ENCODE peak calls at places on chromosomes 7 and 10, in six cellular contexts. V is right lobe of liver, A is K562, M is GM12891, P is erythroblast, J is NB4. B is an unnamed sample.

GRCh38 chr10:86300399-86300925 is 66.1 kb downstream of the GRID1 start:
- DNase-seq in V (no peak), A (no peak), M (no peak), P (no peak), J (no peak), B (no peak)

GRCh38 chr7:15495170-15495569 is 66.6 kb downstream of the AGMO start:
- DNase-seq in V (no peak), A (no peak), M (no peak), P (no peak), J (no peak), B (no peak)

GRCh38 chr10:26890956-26891355 is 30.2 kb upstream of the ABI1 start:
- DNase-seq in V (no peak), A (peak), M (peak), P (peak), J (peak), B (no peak)

GRCh38 chr7:571096-572012 is 51.7 kb upstream of the PDGFA start:
- DNase-seq in V (no peak), A (no peak), M (no peak), P (no peak), J (no peak), B (no peak)

GRCh38 chr7:92402920-92403759 is 44.1 kb upstream of the GATAD1 start:
- DNase-seq in V (no peak), A (no peak), M (no peak), P (no peak), J (no peak), B (no peak)

GRCh38 chr10:128927389-128927788 is 539.7 kb upstream of the MGMT start:
- DNase-seq in V (no peak), A (no peak), M (no peak), P (no peak), J (no peak), B (no peak)

GRCh38 chr10:7210516-7210915 is 200.3 kb downstream of the SFMBT2 start:
- DNase-seq in V (no peak), A (no peak), M (no peak), P (no peak), J (no peak), B (no peak)

GRCh38 chr7:156673454-156673853 is 32.9 kb downstream of the RNF32 start:
- DNase-seq in V (no peak), A (no peak), M (no peak), P (no peak), J (no peak), B (no peak)

GRCh38 chr7:54664235-54665228 is 94.5 kb downstream of the SEC61G start:
- DNase-seq in V (peak), A (peak), M (peak), P (no peak), J (peak), B (peak)

GRCh38 chr10:110368002-110368401 is 63.3 kb upstream of the SMNDC1 start:
- DNase-seq in V (no peak), A (peak), M (no peak), P (no peak), J (no peak), B (no peak)

GRCh38 chr7:77979219-77979618 is 180.6 kb downstream of the PHTF2 start:
- DNase-seq in V (no peak), A (peak), M (no peak), P (no peak), J (no peak), B (peak)
- TF ChIP-seq POLR2A in V (no peak), A (no peak), M (no peak), P (no peak), J (no peak), B (no peak)

GRCh38 chr7:95605275-95605674 is 9.0 kb upstream of the PDK4 start:
- DNase-seq in V (no peak), A (no peak), M (no peak), P (no peak), J (no peak), B (no peak)

GRCh38 chr7:95611224-95611623 is 14.9 kb upstream of the PDK4 start:
- DNase-seq in V (no peak), A (no peak), M (no peak), P (no peak), J (no peak), B (no peak)

GRCh38 chr7:95607477-95608010 is 11.2 kb upstream of the PDK4 start:
- DNase-seq in V (no peak), A (no peak), M (no peak), P (no peak), J (no peak), B (no peak)

GRCh38 chr7:95609277-95609971 is 13.1 kb upstream of the PDK4 start:
- DNase-seq in V (no peak), A (no peak), M (no peak), P (peak), J (no peak), B (no peak)

GRCh38 chr7:95608344-95609173 is 12.2 kb upstream of the PDK4 start:
- DNase-seq in V (peak), A (peak), M (no peak), P (peak), J (peak), B (peak)
- TF ChIP-seq POLR2A in V (peak), A (no peak), M (no peak), P (no peak), J (no peak), B (no peak)

GRCh38 chr7:3436746-3437145 is 135.7 kb downstream of the SDK1 start:
- DNase-seq in V (no peak), A (no peak), M (no peak), P (no peak), J (no peak), B (peak)
- TF ChIP-seq POLR2A in V (no peak), A (no peak), M (no peak), P (no peak), J (no peak), B (no peak)

GRCh38 chr7:151276651-151277590 is 28.4 kb upstream of the SMARCD3 start:
- DNase-seq in V (no peak), A (peak), M (peak), P (peak), J (peak), B (peak)
- TF ChIP-seq POLR2A in V (no peak), A (no peak), M (no peak), P (no peak), J (peak), B (peak)

GRCh38 chr10:3925184-3925583 is 140.2 kb upstream of the KLF6 start:
- DNase-seq in V (no peak), A (no peak), M (no peak), P (no peak), J (no peak), B (no peak)

GRCh38 chr10:3923033-3923432 is 138.0 kb upstream of the KLF6 start:
- DNase-seq in V (no peak), A (no peak), M (no peak), P (no peak), J (no peak), B (no peak)

GRCh38 chr10:3926268-3926667 is 141.3 kb upstream of the KLF6 start:
- DNase-seq in V (no peak), A (no peak), M (no peak), P (no peak), J (no peak), B (no peak)

GRCh38 chr10:3926675-3927525 is 141.9 kb upstream of the KLF6 start:
- DNase-seq in V (no peak), A (peak), M (no peak), P (peak), J (no peak), B (no peak)

DNA sequence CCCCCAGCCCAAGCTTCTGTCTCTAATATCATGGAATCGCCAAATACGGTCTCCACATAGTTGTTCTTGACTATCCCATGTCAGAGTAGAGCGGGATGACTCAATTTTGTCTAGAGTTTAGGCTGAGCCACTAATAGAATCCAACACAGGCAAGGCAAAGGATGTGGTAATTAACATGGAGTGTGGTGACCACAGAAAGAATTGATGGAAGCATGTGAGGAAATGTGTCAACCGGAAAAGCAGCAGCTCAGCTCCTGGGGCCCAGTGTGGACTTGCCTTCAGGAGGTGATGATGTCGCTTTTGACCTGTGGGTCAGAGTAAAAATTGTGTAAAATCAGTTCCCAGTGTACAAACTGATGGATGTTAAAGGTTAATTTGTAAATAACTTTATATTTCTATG is 139.3 kb upstream of the KLF6 start:
- DNase-seq in V (no peak), A (no peak), M (no peak), P (no peak), J (no peak), B (peak)
- TF ChIP-seq POLR2A in V (no peak), A (no peak), M (no peak), P (no peak), J (no peak), B (no peak)

GRCh38 chr7:103344453-103345149 is at the start of gene DNAJC2:
- DNase-seq in V (peak), A (peak), M (peak), P (peak), J (peak), B (peak)
- TF ChIP-seq POLR2A in V (peak), A (peak), M (peak), P (peak), J (peak), B (peak)

GRCh38 chr7:129825554-129826267 is 127.0 kb downstream of the UBE2H start:
- DNase-seq in V (peak), A (peak), M (peak), P (peak), J (peak), B (peak)
- TF ChIP-seq POLR2A in V (no peak), A (no peak), M (no peak), P (no peak), J (no peak), B (peak)

DNA sequence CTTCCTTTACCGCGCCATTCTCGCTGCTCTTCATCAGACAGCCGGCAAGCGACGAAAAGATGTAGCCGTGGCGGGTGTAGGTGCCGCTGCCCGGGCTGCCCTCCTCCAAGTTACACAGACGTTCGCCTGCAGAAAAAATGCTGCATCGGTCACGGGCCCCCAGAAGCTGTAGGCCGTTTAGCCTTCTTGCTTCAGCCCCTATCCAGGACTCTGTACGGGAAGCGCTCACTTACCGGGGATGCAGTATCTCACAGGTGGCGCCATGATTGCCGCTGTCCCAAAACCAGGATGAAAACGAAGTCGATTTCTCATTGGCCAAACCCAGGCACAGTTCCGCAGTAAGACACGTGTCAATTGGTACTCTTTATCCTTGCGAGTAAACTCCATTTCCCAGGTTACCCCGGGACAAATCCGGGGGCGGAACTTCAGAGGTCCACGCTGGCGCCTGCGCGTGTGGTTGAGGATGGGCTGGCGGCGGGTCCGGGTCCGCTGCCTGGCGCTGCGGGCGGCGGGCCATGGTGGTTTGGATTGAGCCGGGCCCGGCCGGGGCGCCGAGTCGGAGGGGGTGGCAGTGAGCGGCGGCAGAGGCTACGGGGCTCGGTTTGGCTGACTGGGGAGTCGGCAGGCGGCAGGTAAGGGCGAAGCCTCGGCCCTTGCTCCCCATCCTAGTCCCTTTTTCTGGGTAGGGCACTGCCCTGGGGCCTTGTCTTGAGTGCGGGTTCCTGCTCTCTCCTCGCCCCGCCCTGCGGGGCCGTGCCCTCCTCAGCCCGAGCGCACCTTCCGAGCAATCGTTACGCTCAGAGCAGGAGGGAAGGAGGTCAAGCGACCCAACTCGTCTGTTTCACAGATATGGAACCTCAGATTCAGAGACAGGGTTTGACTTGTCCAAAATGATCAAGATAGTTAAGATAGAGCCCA is at the start of the genes EXOSC1 and ZDHHC16:
- DNase-seq in V (peak), A (peak), M (peak), P (peak), J (peak), B (peak)
- TF ChIP-seq POLR2A in V (peak), A (peak), M (peak), P (peak), J (peak), B (peak)

GRCh38 chr10:29412452-29413004 is 123.7 kb downstream of the LYZL1 start:
- DNase-seq in V (no peak), A (no peak), M (no peak), P (peak), J (peak), B (no peak)

GRCh38 chr10:29408847-29409240 is 120.0 kb downstream of the LYZL1 start:
- DNase-seq in V (no peak), A (no peak), M (no peak), P (no peak), J (no peak), B (no peak)

GRCh38 chr10:29407280-29407858 is 118.5 kb downstream of the LYZL1 start:
- DNase-seq in V (no peak), A (no peak), M (no peak), P (peak), J (peak), B (no peak)

GRCh38 chr10:29411666-29412335 is 122.9 kb downstream of the LYZL1 start:
- DNase-seq in V (no peak), A (no peak), M (no peak), P (peak), J (no peak), B (no peak)

GRCh38 chr10:29409241-29410051 is 120.6 kb downstream of the LYZL1 start:
- DNase-seq in V (peak), A (peak), M (peak), P (peak), J (peak), B (peak)
- TF ChIP-seq POLR2A in V (peak), A (peak), M (no peak), P (peak), J (no peak), B (peak)